ENCODE peak calls at places on chromosomes 11 and 22, in eight cellular contexts. E, G, T, V, R, M, F and L are unnamed samples. For H3K9me3, the result is how much of the 10 kb centered on the place peaks cover.

GRCh38 chr11:99015634-99016454 is 4.9 kb upstream of the CNTN5 start:
- DNase-seq in T (no peak), E (peak), V (peak), F (no peak), G (peak), R (peak), M (peak), L (peak)

GRCh38 chr11:124762624-124763155 is 600 bp upstream of the ESAM start:
- DNase-seq in M (peak), G (no peak), E (peak), F (no peak), T (peak), R (peak), V (no peak), L (no peak)

GRCh38 chr22:50009251-50009650 is 3.3 kb downstream of the IL17REL start:
- DNase-seq in T (no peak), G (no peak), R (no peak), M (peak), V (no peak), F (no peak), E (no peak), L (peak)

GRCh38 chr11:75279273-75279672 is 38.7 kb downstream of the TPBGL start:
- DNase-seq in M (no peak), R (no peak), F (no peak), V (peak), G (no peak), T (peak), E (peak), L (no peak)

GRCh38 chr11:128226106-128226716 is 361.1 kb downstream of the ETS1 start:
- DNase-seq in E (no peak), T (no peak), F (no peak), G (no peak), M (no peak), V (no peak), R (no peak), L (no peak)

GRCh38 chr11:108512706-108513105 is 14.5 kb upstream of the POGLUT3 start:
- DNase-seq in V (no peak), R (no peak), T (no peak), M (no peak), F (no peak), G (no peak), E (no peak), L (no peak)

GRCh38 chr11:130179396-130180306 is 20.1 kb downstream of the ST14 start:
- DNase-seq in R (peak), G (no peak), V (no peak), M (no peak), E (no peak), T (no peak), F (no peak), L (peak)

GRCh38 chr11:78218707-78219492 is 30.2 kb downstream of the USP35 start:
- DNase-seq in V (no peak), G (no peak), R (no peak), E (no peak), F (no peak), T (peak), M (no peak), L (no peak)

GRCh38 chr11:66973956-66974585 is 1.0 kb upstream of the C11orf86 start:
- DNase-seq in R (no peak), M (no peak), V (no peak), E (no peak), G (peak), T (no peak), F (no peak), L (no peak)

GRCh38 chr11:133518702-133519264 is 13.5 kb downstream of the OPCML start:
- DNase-seq in F (no peak), E (no peak), G (no peak), M (no peak), R (no peak), T (no peak), V (no peak), L (no peak)

GRCh38 chr11:57597971-57598830 is 716 bp downstream of the SERPING1 start:
- DNase-seq in M (peak), E (peak), G (peak), R (no peak), T (peak), V (peak), F (no peak), L (peak)

GRCh38 chr22:40418366-40419201 is 48.2 kb downstream of the SGSM3 start:
- DNase-seq in T (no peak), E (peak), G (peak), R (no peak), F (peak), V (peak), M (no peak), L (no peak)

GRCh38 chr22:49966041-49966715 is 5.6 kb downstream of the PIM3 start:
- DNase-seq in M (peak), E (peak), R (peak), T (peak), G (no peak), F (no peak), V (no peak), L (peak)

GRCh38 chr11:133228406-133229330 is 303.6 kb downstream of the OPCML start:
- DNase-seq in F (no peak), T (peak), M (peak), G (no peak), R (no peak), E (peak), V (no peak), L (no peak)

GRCh38 chr11:123137496-123138270 is 57.4 kb downstream of the CLMP start:
- DNase-seq in E (peak), G (peak), R (no peak), V (peak), T (peak), M (peak), F (no peak), L (peak)

GRCh38 chr22:46117206-46118199 is 32.8 kb upstream of the PPARA start:
- DNase-seq in R (no peak), F (no peak), M (no peak), T (no peak), E (no peak), G (no peak), V (no peak), L (no peak)

GRCh38 chr11:60127311-60127811 is 38.9 kb downstream of the MS4A2 start:
- DNase-seq in F (no peak), G (no peak), E (no peak), T (no peak), V (no peak), M (no peak), R (no peak), L (no peak)

GRCh38 chr22:28299760-28300159 is 379.9 kb downstream of the TTC28 start:
- DNase-seq in F (no peak), V (peak), R (no peak), G (peak), T (no peak), E (no peak), M (no peak), L (peak)

GRCh38 chr11:2768471-2769408 is 68.9 kb upstream of the KCNQ1OT1 start:
- DNase-seq in E (no peak), R (no peak), M (no peak), F (no peak), V (peak), T (no peak), G (peak), L (peak)

GRCh38 chr11:43984519-43985385 is 42.3 kb downstream of the C11orf96 start:
- DNase-seq in R (no peak), F (no peak), V (no peak), T (no peak), E (no peak), M (no peak), G (no peak), L (peak)

GRCh38 chr11:129591527-129591926 is 215.9 kb downstream of the BARX2 start:
- DNase-seq in E (no peak), G (no peak), M (no peak), T (no peak), F (no peak), R (no peak), V (no peak), L (no peak)

GRCh38 chr11:25587496-25587895 is 744.4 kb upstream of the ANO3 start:
- DNase-seq in V (no peak), T (no peak), E (no peak), F (no peak), R (no peak), G (no peak), M (no peak), L (no peak)

GRCh38 chr11:78370406-78371172 is 47.0 kb downstream of the GAB2 start:
- DNase-seq in E (no peak), G (peak), R (no peak), M (no peak), F (no peak), T (no peak), V (peak), L (no peak)

GRCh38 chr22:28822930-28823481 is 22.6 kb upstream of the XBP1 start:
- DNase-seq in F (peak), T (no peak), R (peak), G (no peak), E (peak), M (no peak), V (no peak), L (peak)

GRCh38 chr11:46075928-46076327 is 45.3 kb downstream of the PHF21A start:
- DNase-seq in E (no peak), M (no peak), V (no peak), R (no peak), G (no peak), F (no peak), T (no peak), L (no peak)

GRCh38 chr22:43869799-43870198 is 7.5 kb upstream of the SULT4A1 start:
- DNase-seq in R (no peak), V (no peak), E (no peak), F (no peak), G (no peak), T (no peak), M (no peak), L (no peak)

GRCh38 chr11:34652191-34652958 is 31.5 kb downstream of the EHF start:
- DNase-seq in T (no peak), R (no peak), V (peak), E (no peak), G (no peak), F (no peak), M (no peak), L (no peak)

GRCh38 chr22:45785458-45785857 is 113.8 kb downstream of the ATXN10 start:
- DNase-seq in M (no peak), F (no peak), G (no peak), V (peak), T (no peak), R (peak), E (no peak), L (peak)

GRCh38 chr11:130165601-130166456 is 6.2 kb downstream of the ST14 start:
- DNase-seq in T (no peak), G (peak), R (no peak), V (no peak), E (no peak), M (no peak), F (no peak), L (no peak)

GRCh38 chr22:24327827-24328226 is 57.2 kb downstream of the SPECC1L start:
- DNase-seq in R (no peak), F (no peak), G (no peak), V (no peak), E (no peak), M (no peak), T (no peak), L (no peak)

GRCh38 chr11:129732926-129733325 is 82.7 kb upstream of the TMEM45B start:
- DNase-seq in E (no peak), M (no peak), F (no peak), R (no peak), T (no peak), V (no peak), G (no peak), L (no peak)

GRCh38 chr11:84780689-84781293 is 846.4 kb downstream of the DLG2 start:
- DNase-seq in G (peak), V (peak), R (peak), T (no peak), M (no peak), F (no peak), E (peak), L (peak)

GRCh38 chr22:38768036-38768435 is 12.2 kb upstream of the SUN2 start:
- DNase-seq in G (no peak), R (no peak), T (no peak), F (no peak), V (no peak), E (no peak), M (no peak), L (no peak)

GRCh38 chr22:46583571-46583970 is 36.6 kb upstream of the GRAMD4 start:
- DNase-seq in F (no peak), E (no peak), M (no peak), R (no peak), T (peak), G (no peak), V (no peak), L (no peak)

GRCh38 chr22:30460147-30460546 is 11.7 kb downstream of the SEC14L3 start:
- DNase-seq in T (no peak), R (no peak), M (no peak), G (no peak), F (no peak), V (no peak), E (no peak), L (no peak)

GRCh38 chr11:111637885-111638284 is 35.6 kb downstream of the SIK2 start:
- DNase-seq in V (no peak), F (no peak), M (no peak), T (no peak), E (no peak), G (no peak), R (no peak), L (no peak)

DNA sequence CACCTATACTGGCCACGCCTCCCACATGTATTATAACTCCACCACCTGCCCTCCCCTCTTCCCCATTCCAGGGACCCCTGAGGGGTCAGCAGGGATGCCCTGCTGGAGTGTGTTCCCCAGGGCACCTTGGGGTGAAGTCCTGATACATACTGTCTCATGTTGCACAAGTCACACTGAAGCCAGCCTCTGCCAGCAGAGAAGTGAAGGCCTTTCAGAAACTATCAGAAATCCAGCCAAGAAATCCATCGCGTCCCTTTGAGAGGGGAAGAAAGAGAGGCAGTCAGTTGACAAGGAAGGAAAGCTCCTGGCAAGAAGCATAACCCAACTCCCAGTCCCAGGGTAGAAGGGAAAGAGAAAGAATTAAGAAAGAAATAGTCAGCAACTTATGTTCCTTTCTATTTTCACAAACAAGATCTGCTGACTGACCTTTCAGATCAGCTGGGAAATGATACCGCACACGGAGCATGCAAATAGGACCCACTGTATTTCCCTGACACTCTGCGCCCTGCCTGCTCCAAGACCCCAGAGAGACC is 45.2 kb downstream of the SC5D start:
- DNase-seq in F (no peak), T (no peak), E (no peak), M (no peak), R (peak), G (no peak), V (no peak), L (no peak)
- H2AFZ ChIP-seq in F (no peak), T (no peak), E (peak), M (no peak), R (no peak), G (no peak), V (no peak), L (no peak)

DNA sequence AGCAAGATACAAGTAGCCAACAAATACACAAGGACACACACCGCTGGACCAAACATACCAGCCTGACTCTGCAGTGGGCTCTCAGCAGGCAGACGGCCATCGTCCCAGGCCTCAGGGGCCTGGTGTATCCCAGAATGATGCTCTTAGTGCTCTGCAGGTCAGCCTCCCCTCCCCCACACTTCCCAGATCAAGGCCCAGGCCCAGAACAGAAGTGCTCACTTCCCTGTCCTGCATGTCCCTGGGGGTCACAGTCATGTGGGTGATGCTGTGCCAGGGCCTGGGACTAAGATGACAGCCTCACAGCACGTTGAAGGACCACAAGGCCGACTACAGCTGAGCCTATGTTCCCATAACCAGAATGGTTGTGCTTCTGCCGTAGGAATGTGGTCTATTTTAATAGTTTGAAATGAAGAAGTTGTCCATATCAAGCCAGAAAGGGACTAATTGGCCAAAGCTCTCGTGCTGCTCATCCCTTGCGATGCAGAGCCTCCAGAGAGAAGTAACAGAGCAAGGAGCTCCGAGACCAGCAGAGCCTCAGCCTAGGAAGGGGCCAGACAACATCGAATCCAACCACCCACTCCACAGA is 48.6 kb downstream of the GAB4 start:
- DNase-seq in F (no peak), R (no peak), M (no peak), T (no peak), G (no peak), V (no peak), E (no peak), L (no peak)
- H3K9me3 ChIP-seq in F (under half), R (under half), M (under half), T (under half), G (under half), V (under half), E (under half), L (under half)

GRCh38 chr11:65352783-65353182 is 1.8 kb upstream of the TIGD3 start:
- DNase-seq in G (peak), V (peak), E (no peak), M (no peak), F (no peak), R (no peak), T (no peak), L (no peak)
- TF ChIP-seq CTCF in G (peak), V (peak), E (peak), M (peak), F (peak), R (no peak), T (peak), L (peak)

GRCh38 chr11:62402994-62403393 is 15.8 kb upstream of the SCGB1A1 start:
- DNase-seq in G (no peak), R (no peak), F (no peak), E (no peak), M (no peak), V (no peak), T (no peak), L (no peak)
- H2AFZ ChIP-seq in G (no peak), R (no peak), F (no peak), E (no peak), M (no peak), V (no peak), T (no peak), L (no peak)

GRCh38 chr22:48749555-48750227 is 1078.0 kb downstream of the BRD1 start:
- DNase-seq in R (no peak), F (no peak), V (no peak), G (no peak), E (no peak), M (no peak), T (no peak), L (peak)
- H3K9me3 ChIP-seq in R (under half), F (under half), V (half or more), G (under half), E (under half), M (under half), T (under half), L (under half)

GRCh38 chr11:117295438-117296137 is 4.4 kb downstream of the BACE1-AS start:
- DNase-seq in R (no peak), F (no peak), T (no peak), M (no peak), G (no peak), E (no peak), V (no peak), L (no peak)
- TF ChIP-seq CTCF in R (no peak), F (no peak), T (no peak), M (no peak), G (no peak), E (no peak), V (no peak), L (no peak)

GRCh38 chr11:40879911-40880310 is 579.5 kb downstream of the LRRC4C start:
- DNase-seq in V (no peak), G (no peak), R (no peak), F (no peak), M (no peak), E (no peak), T (no peak), L (no peak)
- H2AFZ ChIP-seq in V (no peak), G (no peak), R (no peak), F (no peak), M (no peak), E (no peak), T (no peak), L (no peak)